ENCODE peak calls at places on chromosomes 2 and 18, in four cellular contexts. G, Y, S and E are unnamed samples.

GRCh38 chr2:102736607-102737409 is 25.0 kb upstream of the TMEM182 start:
- DNase-seq in G (peak; percentile 68), Y (peak; percentile 82), S (peak; percentile 93), E (no peak)

GRCh38 chr2:134225173-134225572 is 28.7 kb upstream of the MGAT5 start:
- DNase-seq in Y (no peak), S (no peak), G (no peak), E (no peak)

GRCh38 chr2:54979645-54980044 is 70.6 kb downstream of the RTN4 start:
- DNase-seq in S (no peak), Y (no peak), G (no peak), E (no peak)

GRCh38 chr2:190867832-190868231 is 12.8 kb upstream of the GLS start:
- DNase-seq in G (no peak), Y (no peak), S (no peak), E (no peak)

GRCh38 chr2:203352604-203353255 is 24.5 kb downstream of the ABI2 start:
- DNase-seq in Y (no peak), G (peak; percentile 75), S (no peak), E (no peak)

GRCh38 chr2:64251497-64252277 is 107.5 kb upstream of the PELI1 start:
- DNase-seq in Y (no peak), G (no peak), S (no peak), E (no peak)

GRCh38 chr2:37855283-37856041 is 69.6 kb upstream of the RMDN2 start:
- DNase-seq in S (peak; percentile 69), Y (no peak), G (no peak), E (no peak)

GRCh38 chr18:22844184-22844583 is 88.9 kb upstream of the RBBP8 start:
- DNase-seq in G (peak; percentile 6), Y (no peak), S (no peak), E (no peak)

GRCh38 chr2:11810237-11810977 is 64.0 kb downstream of the LPIN1 start:
- DNase-seq in G (no peak), Y (no peak), S (no peak), E (peak; percentile 67)

GRCh38 chr2:97968228-97968627 is 27.5 kb downstream of the TMEM131 start:
- DNase-seq in S (no peak), G (no peak), Y (no peak), E (no peak)

GRCh38 chr2:42741140-42741539 is 22.8 kb downstream of the OXER1 start:
- DNase-seq in Y (no peak), S (no peak), G (no peak), E (no peak)

GRCh38 chr2:100733344-100734187 is 86.4 kb upstream of the NPAS2 start:
- DNase-seq in G (peak; percentile 24), Y (no peak), S (peak; percentile 50), E (no peak)

GRCh38 chr2:96159084-96159830 is 14.0 kb upstream of the DUSP2 start:
- DNase-seq in Y (peak; percentile 43), G (no peak), S (no peak), E (no peak)

GRCh38 chr2:16075045-16076012 is 135.0 kb downstream of the MYCN start:
- DNase-seq in Y (no peak), G (no peak), S (no peak), E (no peak)

GRCh38 chr2:30255466-30256408 is 24.4 kb downstream of the LBH start:
- DNase-seq in G (no peak), Y (no peak), S (no peak), E (no peak)

GRCh38 chr2:20222769-20223344 is 2.1 kb downstream of the SDC1 start:
- DNase-seq in Y (no peak), G (no peak), S (peak; percentile 39), E (no peak)

GRCh38 chr2:44324971-44325426 is 36.3 kb downstream of the PREPL start:
- DNase-seq in S (no peak), G (no peak), Y (no peak), E (no peak)

GRCh38 chr2:66570471-66570870 is 135.5 kb downstream of the MEIS1 start:
- DNase-seq in G (no peak), Y (no peak), S (no peak), E (no peak)

GRCh38 chr2:66571873-66572272 is 136.9 kb downstream of the MEIS1 start:
- DNase-seq in S (no peak), G (no peak), Y (no peak), E (no peak)

GRCh38 chr2:66569321-66569851 is 134.5 kb downstream of the MEIS1 start:
- DNase-seq in Y (no peak), S (no peak), G (no peak), E (no peak)

GRCh38 chr2:66568650-66569300 is 133.8 kb downstream of the MEIS1 start:
- DNase-seq in G (no peak), Y (no peak), S (no peak), E (no peak)

DNA sequence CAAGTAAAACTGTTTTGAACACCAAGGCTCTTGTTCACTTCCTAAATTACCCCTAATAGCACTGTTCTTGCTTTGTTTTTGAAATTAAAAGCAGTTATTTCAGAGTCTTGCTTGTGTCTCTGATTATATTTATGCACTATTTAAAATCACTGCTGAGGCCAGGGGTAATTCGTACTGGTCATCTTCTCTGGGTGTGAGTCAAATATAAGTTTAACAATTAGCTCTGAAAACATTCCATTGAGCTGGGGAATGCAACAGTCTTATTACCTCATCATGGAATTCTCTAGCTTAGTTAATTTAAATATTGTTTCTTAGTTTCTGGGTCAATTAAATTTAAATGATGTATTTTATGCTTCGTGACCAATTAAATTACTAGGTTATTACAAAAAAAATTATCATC is 135.0 kb downstream of the MEIS1 start:
- DNase-seq in S (no peak), Y (no peak), G (no peak), E (no peak)
- H3K27ac ChIP-seq in S (no peak overlapping the region), Y (no peak overlapping the region), G (no peak overlapping the region), E (no peak overlapping the region)

GRCh38 chr2:22397847-22398246 is 987.1 kb upstream of the KLHL29 start:
- DNase-seq in S (no peak), Y (no peak), G (no peak), E (no peak)
- H3K9me3 ChIP-seq in S (no peaks in the 10 kb centered on the region), Y (no peaks in the 10 kb centered on the region), G (no peaks in the 10 kb centered on the region), E (no peaks in the 10 kb centered on the region)

DNA sequence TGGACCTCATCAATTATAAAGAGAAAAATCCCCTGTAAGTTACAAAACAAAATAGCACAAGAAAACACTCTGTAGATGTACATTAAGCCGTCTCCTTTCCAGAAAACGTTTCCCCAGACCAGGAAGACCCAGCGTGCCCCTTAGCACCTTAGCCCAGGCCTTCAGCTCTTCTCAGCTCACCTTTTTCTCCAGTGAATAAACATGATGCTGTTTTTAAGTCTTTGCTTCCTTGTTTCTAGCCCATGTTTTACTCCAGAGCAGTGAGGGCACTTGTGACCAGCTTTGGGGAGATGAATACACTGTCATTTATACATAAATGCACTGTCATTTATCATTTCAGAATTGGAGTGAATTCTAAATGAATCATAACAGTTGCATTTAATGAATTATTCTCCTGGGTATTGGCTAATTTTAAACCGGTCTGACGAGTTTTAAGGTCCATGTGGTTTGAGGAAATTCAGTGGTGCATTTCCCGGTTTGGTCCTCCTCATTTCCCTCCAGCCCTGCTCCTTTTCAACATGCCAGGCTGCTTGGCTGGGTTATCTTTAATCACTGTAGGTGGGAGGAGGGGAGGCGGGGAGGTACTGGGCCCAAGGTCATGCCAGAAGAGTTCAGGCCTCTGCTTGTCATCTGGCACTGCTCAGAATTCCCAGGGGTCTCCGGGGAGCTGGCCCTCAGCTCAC is 23.8 kb downstream of the PRKCE start:
- DNase-seq in G (no peak), S (peak; percentile 50), Y (no peak), E (no peak)
- H3K4me1 ChIP-seq in G (no peaks in the 10 kb centered on the region), S (peaks cover 39% of the 10 kb centered on the region), Y (no peaks in the 10 kb centered on the region), E (peaks cover 33% of the 10 kb centered on the region)

GRCh38 chr2:241505781-241506201 is 2.6 kb downstream of the STK25 start:
- DNase-seq in Y (no peak), S (no peak), G (no peak), E (no peak)
- H3K27ac ChIP-seq in Y (no peak overlapping the region), S (no peak overlapping the region), G (no peak overlapping the region), E (no peak overlapping the region)

GRCh38 chr18:59267511-59268126 is 5.6 kb downstream of the RAX start:
- DNase-seq in G (peak; percentile 22), S (no peak), Y (no peak), E (no peak)
- H3K9me3 ChIP-seq in G (no peaks in the 10 kb centered on the region), S (no peaks in the 10 kb centered on the region), Y (no peaks in the 10 kb centered on the region), E (no peaks in the 10 kb centered on the region)

GRCh38 chr2:235702186-235702585 is 208.3 kb downstream of the AGAP1 start:
- DNase-seq in S (no peak), Y (no peak), G (no peak), E (no peak)
- H3K4me1 ChIP-seq in S (no peaks in the 10 kb centered on the region), Y (no peaks in the 10 kb centered on the region), G (peaks cover 42% of the 10 kb centered on the region), E (peaks cover 17% of the 10 kb centered on the region)

GRCh38 chr2:213150315-213150951 is 979 bp downstream of the IKZF2 start:
- DNase-seq in G (no peak), Y (peak; percentile 55), S (no peak), E (no peak)
- H3K27ac ChIP-seq in G (no peak overlapping the region), Y (peak overlapping the region; percentile 96), S (peak overlapping the region; percentile 79), E (peak overlapping the region; percentile 72)

GRCh38 chr2:82182270-82182669 is 1877.7 kb upstream of the LRRTM1 start:
- DNase-seq in S (no peak), Y (no peak), G (no peak), E (no peak)
- H3K9me3 ChIP-seq in S (no peaks in the 10 kb centered on the region), Y (no peaks in the 10 kb centered on the region), G (peaks cover 12% of the 10 kb centered on the region), E (no peaks in the 10 kb centered on the region)